ENCODE peak calls at places on chromosomes 7 and 10, in seven cellular contexts. One of them, this sample, is unnamed.
A peak's percentile ranks its signal among the peaks of the same experiment; 100 is the strongest.

GRCh38 chr10:15238553-15239335 is 70.3 kb upstream of the NMT2 start:
- DNase-seq in astrocyte: peak; percentile 73
- DNase-seq in posterior cingulate gyrus: no peak
- DNase-seq in right lobe of liver: no peak
- DNase-seq in GM12891: no peak
- DNase-seq in NCI-H2029: no peak
- DNase-seq in breast epithelium: no peak
- DNase-seq in this sample: no peak

GRCh38 chr10:43196981-43197833 is 59.0 kb downstream of the CSGALNACT2 start:
- DNase-seq in GM12891: peak; percentile 2
- DNase-seq in astrocyte: no peak
- DNase-seq in right lobe of liver: peak; percentile 42
- DNase-seq in breast epithelium: no peak
- DNase-seq in posterior cingulate gyrus: peak; percentile 67
- DNase-seq in NCI-H2029: no peak
- DNase-seq in this sample: no peak

GRCh38 chr10:123790132-123790885 is 101.3 kb downstream of the CPXM2 start:
- DNase-seq in breast epithelium: no peak
- DNase-seq in right lobe of liver: no peak
- DNase-seq in NCI-H2029: no peak
- DNase-seq in GM12891: no peak
- DNase-seq in posterior cingulate gyrus: no peak
- DNase-seq in astrocyte: no peak
- DNase-seq in this sample: no peak

GRCh38 chr10:31419394-31420063 is 100.5 kb downstream of the ZEB1 start:
- DNase-seq in astrocyte: peak; percentile 94
- DNase-seq in posterior cingulate gyrus: no peak
- DNase-seq in GM12891: no peak
- DNase-seq in right lobe of liver: no peak
- DNase-seq in breast epithelium: no peak
- DNase-seq in NCI-H2029: peak; percentile 33
- DNase-seq in this sample: no peak

GRCh38 chr10:49620286-49620810 is 6.5 kb downstream of the CHAT start:
- DNase-seq in posterior cingulate gyrus: peak; percentile 45
- DNase-seq in GM12891: no peak
- DNase-seq in right lobe of liver: peak; percentile 22
- DNase-seq in breast epithelium: peak; percentile 10
- DNase-seq in astrocyte: no peak
- DNase-seq in NCI-H2029: no peak
- DNase-seq in this sample: no peak

GRCh38 chr10:104688251-104688650 is 47.2 kb downstream of the SORCS3 start:
- DNase-seq in right lobe of liver: no peak
- DNase-seq in posterior cingulate gyrus: peak; percentile 92
- DNase-seq in astrocyte: no peak
- DNase-seq in breast epithelium: no peak
- DNase-seq in GM12891: no peak
- DNase-seq in NCI-H2029: no peak
- DNase-seq in this sample: no peak

GRCh38 chr10:131954356-131954965 is 27.3 kb downstream of the BNIP3 start:
- DNase-seq in right lobe of liver: no peak
- DNase-seq in posterior cingulate gyrus: no peak
- DNase-seq in astrocyte: no peak
- DNase-seq in breast epithelium: no peak
- DNase-seq in GM12891: no peak
- DNase-seq in NCI-H2029: no peak
- DNase-seq in this sample: no peak

GRCh38 chr7:151087247-151088018 is 1.2 kb downstream of the AGAP3 start:
- DNase-seq in astrocyte: peak; percentile 34
- DNase-seq in posterior cingulate gyrus: peak; percentile 86
- DNase-seq in NCI-H2029: peak; percentile 19
- DNase-seq in right lobe of liver: peak; percentile 85
- DNase-seq in breast epithelium: no peak
- DNase-seq in GM12891: no peak
- DNase-seq in this sample: peak; percentile 38

GRCh38 chr7:16420649-16421332 is 547 bp downstream of the CRPPA start:
- DNase-seq in breast epithelium: peak; percentile 80
- DNase-seq in GM12891: peak; percentile 14
- DNase-seq in NCI-H2029: peak; percentile 29
- DNase-seq in right lobe of liver: peak; percentile 91
- DNase-seq in astrocyte: peak; percentile 78
- DNase-seq in posterior cingulate gyrus: peak; percentile 95
- DNase-seq in this sample: peak; percentile 86

GRCh38 chr7:97971990-97972943 is 17.7 kb downstream of the OCM2 start:
- DNase-seq in astrocyte: peak; percentile 51
- DNase-seq in GM12891: peak; percentile 90
- DNase-seq in NCI-H2029: peak; percentile 87
- DNase-seq in breast epithelium: peak; percentile 76
- DNase-seq in posterior cingulate gyrus: peak; percentile 96
- DNase-seq in right lobe of liver: peak; percentile 86
- DNase-seq in this sample: peak; percentile 85

GRCh38 chr7:155203882-155204691 is 93.6 kb upstream of the INSIG1 start:
- DNase-seq in astrocyte: no peak
- DNase-seq in breast epithelium: no peak
- DNase-seq in posterior cingulate gyrus: no peak
- DNase-seq in right lobe of liver: no peak
- DNase-seq in NCI-H2029: no peak
- DNase-seq in GM12891: no peak
- DNase-seq in this sample: no peak

GRCh38 chr10:17536221-17536620 is 81.0 kb downstream of the HACD1 start:
- DNase-seq in breast epithelium: no peak
- DNase-seq in right lobe of liver: no peak
- DNase-seq in astrocyte: no peak
- DNase-seq in GM12891: no peak
- DNase-seq in NCI-H2029: no peak
- DNase-seq in posterior cingulate gyrus: no peak
- DNase-seq in this sample: no peak

GRCh38 chr7:112930787-112931186 is 140.6 kb upstream of the TMEM168 start:
- DNase-seq in NCI-H2029: no peak
- DNase-seq in breast epithelium: no peak
- DNase-seq in astrocyte: peak; percentile 90
- DNase-seq in posterior cingulate gyrus: no peak
- DNase-seq in GM12891: no peak
- DNase-seq in right lobe of liver: no peak
- DNase-seq in this sample: no peak

This sample was measured in T-helper 2 cell treated with Interferon-gamma antibody and Interleukin-4, amounts not matched to agents 5 μg/mL and 100 μg/mL, for 36 hours.